ENCODE peak calls at places on chromosomes 4 and X, in eight cellular contexts. K is NCI-H460, N is AG08395, P is hepatic stellate cell, R is lower leg skin, Z is NCI-H1694, A is NT2/D1, T is left ventricle myocardium superior. V is an unnamed sample.

GRCh38 chrX:68650491-68650890 is 3.0 kb downstream of the STARD8 start:
- DNase-seq in K (no peak), N (no peak), P (no peak), R (no peak), Z (no peak), A (no peak), T (no peak), V (peak)

GRCh38 chr4:2365054-2365912 is 53.2 kb downstream of the ZFYVE28 start:
- DNase-seq in K (no peak), N (no peak), P (no peak), R (no peak), Z (no peak), A (no peak), T (no peak), V (no peak)

GRCh38 chrX:20857746-20858145 is 516.5 kb upstream of the CNKSR2 start:
- DNase-seq in K (no peak), N (peak), P (no peak), R (peak), Z (no peak), A (peak), T (no peak), V (peak)

GRCh38 chr4:41887821-41888699 is 47.2 kb upstream of the TMEM33 start:
- DNase-seq in K (peak), N (peak), P (no peak), R (no peak), Z (peak), A (no peak), T (no peak), V (peak)

GRCh38 chr4:152106781-152107321 is 346.0 kb upstream of the GATB start:
- DNase-seq in K (no peak), N (no peak), P (no peak), R (no peak), Z (peak), A (no peak), T (no peak), V (no peak)

GRCh38 chr4:97892596-97893266 is 250.5 kb downstream of the STPG2 start:
- DNase-seq in K (no peak), N (no peak), P (no peak), R (no peak), Z (no peak), A (no peak), T (no peak), V (no peak)

GRCh38 chr4:144313370-144313769 is 172.9 kb upstream of the GYPA start:
- DNase-seq in K (no peak), N (no peak), P (no peak), R (no peak), Z (no peak), A (no peak), T (no peak), V (no peak)

GRCh38 chrX:39576081-39576701 is 521.6 kb downstream of the BCOR start:
- DNase-seq in K (no peak), N (no peak), P (no peak), R (no peak), Z (peak), A (no peak), T (no peak), V (no peak)

GRCh38 chr4:56468097-56468422 is 643 bp downstream of the SRP72 start:
- DNase-seq in K (no peak), N (no peak), P (no peak), R (peak), Z (no peak), A (no peak), T (no peak), V (no peak)

GRCh38 chr4:24214796-24215195 is 324.9 kb upstream of the PPARGC1A start:
- DNase-seq in K (no peak), N (no peak), P (no peak), R (no peak), Z (no peak), A (no peak), T (no peak), V (no peak)

GRCh38 chr4:156971623-156972369 is at the start of gene PDGFC:
- DNase-seq in K (no peak), N (peak), P (peak), R (peak), Z (no peak), A (no peak), T (peak), V (peak)

GRCh38 chr4:166143227-166143626 is 270.2 kb downstream of the TLL1 start:
- DNase-seq in K (no peak), N (no peak), P (peak), R (no peak), Z (no peak), A (no peak), T (no peak), V (peak)

GRCh38 chrX:31355206-31355955 is 283.5 kb upstream of the FTHL17 start:
- DNase-seq in K (no peak), N (no peak), P (no peak), R (no peak), Z (no peak), A (no peak), T (no peak), V (peak)

GRCh38 chr4:184284336-184284690 is 66.6 kb upstream of the ENPP6 start:
- DNase-seq in K (no peak), N (no peak), P (no peak), R (no peak), Z (no peak), A (no peak), T (no peak), V (no peak)

GRCh38 chr4:3872834-3873313 is 106.7 kb downstream of the ADRA2C start:
- DNase-seq in K (no peak), N (no peak), P (no peak), R (no peak), Z (no peak), A (no peak), T (no peak), V (no peak)

GRCh38 chr4:159697322-159698283 is 594.7 kb downstream of the RAPGEF2 start:
- DNase-seq in K (no peak), N (no peak), P (no peak), R (no peak), Z (no peak), A (no peak), T (no peak), V (no peak)

GRCh38 chrX:37986893-37987292 is 19.5 kb upstream of the SYTL5 start:
- DNase-seq in K (no peak), N (peak), P (peak), R (no peak), Z (no peak), A (no peak), T (no peak), V (peak)

GRCh38 chr4:26050212-26050643 is 136.2 kb downstream of the SMIM20 start:
- DNase-seq in K (no peak), N (no peak), P (no peak), R (peak), Z (no peak), A (no peak), T (peak), V (no peak)